ENCODE peak calls at places on chromosomes 1 and 21, in four cellular contexts. I is breast epithelium; Z is HCT116; Y is CD4-positive, alpha-beta T cell. F is an unnamed sample.

GRCh38 chr1:36910281-36910725 is 124.0 kb downstream of the GRIK3 start:
- DNase-seq in I (no peak), Y (no peak), Z (no peak), F (peak)

GRCh38 chr1:182634306-182635072 is 30.3 kb upstream of the RGS16 start:
- DNase-seq in Y (no peak), I (no peak), Z (no peak), F (peak)

GRCh38 chr1:154629160-154630073 is 21.4 kb upstream of the ADAR start:
- DNase-seq in Y (no peak), I (no peak), Z (no peak), F (no peak)

GRCh38 chr1:154405762-154406571 is 824 bp downstream of the IL6R start:
- DNase-seq in Z (no peak), Y (peak), I (peak), F (peak)

GRCh38 chr1:6600410-6601048 is 2.1 kb downstream of the KLHL21 start:
- DNase-seq in I (no peak), Z (no peak), Y (no peak), F (peak)

GRCh38 chr1:206419250-206419649 is 51.0 kb upstream of the IKBKE start:
- DNase-seq in I (no peak), Y (no peak), Z (no peak), F (no peak)

GRCh38 chr21:19557488-19557887 is 1153.9 kb upstream of the TMPRSS15 start:
- DNase-seq in Y (no peak), Z (no peak), I (no peak), F (no peak)

GRCh38 chr1:154983776-154984466 is 777 bp downstream of the FLAD1 start:
- DNase-seq in Z (no peak), Y (no peak), I (no peak), F (peak)

GRCh38 chr21:37862536-37862935 is 53.7 kb downstream of the KCNJ6 start:
- DNase-seq in Z (no peak), Y (no peak), I (no peak), F (peak)

GRCh38 chr1:36253463-36253862 is 29.2 kb downstream of the THRAP3 start:
- DNase-seq in Y (no peak), I (no peak), Z (no peak), F (no peak)

GRCh38 chr1:61116421-61116820 is 34.1 kb downstream of the NFIA start:
- DNase-seq in Z (no peak), I (no peak), Y (no peak), F (no peak)
- H3K27ac ChIP-seq in Z (no peak), I (no peak), Y (no peak), F (no peak)

DNA sequence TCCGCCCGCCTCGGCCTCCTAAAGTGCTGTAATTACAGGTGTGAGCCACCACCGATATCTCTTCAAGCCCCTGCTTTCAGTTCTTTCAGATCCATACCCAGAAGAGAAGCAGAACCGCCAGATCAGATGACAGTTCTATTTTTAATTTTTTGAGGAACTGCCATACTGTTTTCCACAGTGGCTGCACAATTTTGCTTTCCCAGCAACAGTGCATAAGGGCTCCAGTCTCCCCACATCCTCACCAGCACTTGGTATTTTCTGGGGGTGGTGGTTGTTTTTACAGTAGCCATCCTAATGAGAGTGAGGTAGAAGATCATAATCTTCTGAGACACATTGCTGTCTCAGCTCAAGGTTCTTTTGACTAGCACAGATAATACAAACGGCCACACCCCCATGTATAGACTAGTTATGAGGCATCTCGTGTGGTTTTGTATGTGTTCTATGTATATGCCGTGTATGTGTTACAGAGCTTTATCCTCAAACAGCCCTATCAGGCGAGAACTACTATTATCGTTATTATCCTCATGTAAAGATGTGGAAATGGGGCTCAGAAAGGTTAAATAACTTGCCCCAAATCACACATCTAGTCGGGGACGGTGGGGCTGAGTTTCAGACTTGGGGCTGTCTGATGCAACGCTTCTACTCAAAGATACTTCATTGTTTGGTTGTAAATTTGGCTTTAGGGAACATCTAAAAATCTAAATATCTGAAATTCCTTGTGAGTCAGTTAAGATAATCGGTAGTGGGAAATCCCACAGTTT is 12.0 kb downstream of the FHAD1 start:
- DNase-seq in Y (no peak), I (no peak), Z (no peak), F (no peak)
- H3K27ac ChIP-seq in Y (no peak), I (no peak), Z (no peak), F (no peak)

GRCh38 chr1:91819038-91819788 is 66.7 kb downstream of the TGFBR3 start:
- DNase-seq in I (no peak), Y (no peak), Z (no peak), F (peak)
- H3K27ac ChIP-seq in I (peak), Y (no peak), Z (no peak), F (peak)

GRCh38 chr1:32231843-32232432 is 9.7 kb downstream of the EIF3I start:
- DNase-seq in Z (no peak), Y (no peak), I (no peak), F (no peak)

GRCh38 chr1:32239790-32240139 is 7.3 kb upstream of the FAM167B start:
- DNase-seq in Y (no peak), I (no peak), Z (no peak), F (no peak)

GRCh38 chr1:32232558-32233304 is 10.5 kb downstream of the EIF3I start:
- DNase-seq in Z (no peak), I (no peak), Y (no peak), F (no peak)

GRCh38 chr1:32239335-32239734 is 7.7 kb upstream of the FAM167B start:
- DNase-seq in Z (no peak), I (no peak), Y (no peak), F (no peak)

GRCh38 chr1:32234792-32235191 is 12.2 kb upstream of the FAM167B start:
- DNase-seq in I (no peak), Z (no peak), Y (no peak), F (no peak)
- H3K27ac ChIP-seq in I (no peak), Z (no peak), Y (no peak), F (no peak)

GRCh38 chr1:77833521-77834100 is 54.2 kb downstream of the MIGA1 start:
- DNase-seq in Y (no peak), Z (no peak), I (no peak), F (no peak)
- H3K27ac ChIP-seq in Y (no peak), Z (no peak), I (peak), F (no peak)

DNA sequence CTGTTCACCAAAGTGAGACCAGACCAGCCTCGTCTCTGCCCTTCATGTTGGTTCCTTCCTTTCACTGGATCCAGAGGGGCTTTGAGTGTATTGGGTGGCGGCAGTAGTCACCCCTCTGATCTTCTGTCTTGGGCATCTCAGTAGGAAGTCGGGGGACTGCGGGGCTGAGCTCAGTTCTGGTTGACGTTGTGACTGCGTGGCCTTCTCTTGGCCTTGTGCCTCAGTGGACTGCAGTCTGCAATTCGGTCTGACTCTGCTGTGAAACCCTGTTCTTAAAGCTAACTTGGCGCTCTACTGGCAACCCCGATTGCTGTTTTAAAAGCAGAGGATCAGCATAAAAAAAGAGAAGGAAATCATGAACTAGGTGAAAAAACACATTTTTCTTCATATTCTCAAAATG is 56.7 kb downstream of the SLC37A1 start:
- DNase-seq in I (no peak), Z (no peak), Y (no peak), F (peak)
- H3K27ac ChIP-seq in I (no peak), Z (no peak), Y (no peak), F (no peak)